ENCODE peak calls at places on chromosomes 11 and 22, in six cellular contexts. One of them, this sample, is unnamed.
A peak's percentile ranks its signal among the peaks of the same experiment; 100 is the strongest.

GRCh38 chr22:23833911-23834317 is 4.9 kb downstream of the DERL3 start:
- DNase-seq in SJSA1: no peak
- DNase-seq in breast epithelium: no peak
- DNase-seq in suprapubic skin: peak; percentile 72
- DNase-seq in H1: no peak
- DNase-seq in aorta: peak; percentile 54
- DNase-seq in this sample: no peak

GRCh38 chr22:46936378-46936916 is 174.0 kb downstream of the TBC1D22A start:
- DNase-seq in suprapubic skin: peak; percentile 71
- DNase-seq in aorta: no peak
- DNase-seq in H1: peak; percentile 37
- DNase-seq in SJSA1: no peak
- DNase-seq in breast epithelium: no peak
- DNase-seq in this sample: no peak

GRCh38 chr11:133713406-133713805 is 131.9 kb downstream of the SPATA19 start:
- DNase-seq in H1: no peak
- DNase-seq in aorta: no peak
- DNase-seq in SJSA1: no peak
- DNase-seq in breast epithelium: no peak
- DNase-seq in suprapubic skin: no peak
- DNase-seq in this sample: no peak

GRCh38 chr11:17921620-17922473 is 91.0 kb downstream of the SERGEF start:
- DNase-seq in H1: no peak
- DNase-seq in breast epithelium: no peak
- DNase-seq in SJSA1: no peak
- DNase-seq in aorta: no peak
- DNase-seq in suprapubic skin: no peak
- DNase-seq in this sample: no peak

GRCh38 chr22:31647921-31648320 is 14.1 kb downstream of the PISD start:
- DNase-seq in suprapubic skin: no peak
- DNase-seq in H1: no peak
- DNase-seq in aorta: no peak
- DNase-seq in breast epithelium: no peak
- DNase-seq in SJSA1: no peak
- DNase-seq in this sample: no peak

GRCh38 chr11:84673753-84674152 is 953.4 kb downstream of the DLG2 start:
- DNase-seq in breast epithelium: no peak
- DNase-seq in SJSA1: no peak
- DNase-seq in H1: no peak
- DNase-seq in aorta: no peak
- DNase-seq in suprapubic skin: no peak
- DNase-seq in this sample: no peak

GRCh38 chr11:748007-748359 is 719 bp downstream of the TALDO1 start:
- DNase-seq in SJSA1: peak; percentile 12
- DNase-seq in suprapubic skin: no peak
- DNase-seq in aorta: peak; percentile 60
- DNase-seq in breast epithelium: no peak
- DNase-seq in H1: no peak
- DNase-seq in this sample: no peak

GRCh38 chr22:17264321-17265052 is 45.3 kb upstream of the ADA2 start:
- DNase-seq in breast epithelium: no peak
- DNase-seq in suprapubic skin: no peak
- DNase-seq in H1: peak; percentile 72
- DNase-seq in SJSA1: no peak
- DNase-seq in aorta: no peak
- DNase-seq in this sample: no peak

GRCh38 chr11:57792870-57793269 is 31.3 kb downstream of the CTNND1 start:
- DNase-seq in suprapubic skin: no peak
- DNase-seq in SJSA1: no peak
- DNase-seq in breast epithelium: no peak
- DNase-seq in H1: no peak
- DNase-seq in aorta: no peak
- DNase-seq in this sample: no peak

GRCh38 chr11:22558638-22559037 is 67.0 kb downstream of the FANCF start:
- DNase-seq in aorta: no peak
- DNase-seq in H1: no peak
- DNase-seq in breast epithelium: no peak
- DNase-seq in SJSA1: no peak
- DNase-seq in suprapubic skin: no peak
- DNase-seq in this sample: no peak

GRCh38 chr11:102338479-102339010 is 8.5 kb upstream of the BIRC2 start:
- DNase-seq in aorta: no peak
- DNase-seq in H1: no peak
- DNase-seq in breast epithelium: no peak
- DNase-seq in SJSA1: no peak
- DNase-seq in suprapubic skin: no peak
- DNase-seq in this sample: no peak

GRCh38 chr11:16924462-16924825 is 89.8 kb downstream of the PLEKHA7 start:
- DNase-seq in H1: no peak
- DNase-seq in aorta: no peak
- DNase-seq in suprapubic skin: no peak
- DNase-seq in breast epithelium: no peak
- DNase-seq in SJSA1: no peak
- DNase-seq in this sample: no peak

GRCh38 chr22:49807780-49808708 is 19.6 kb downstream of the BRD1 start:
- DNase-seq in H1: no peak
- DNase-seq in SJSA1: no peak
- DNase-seq in breast epithelium: no peak
- DNase-seq in suprapubic skin: no peak
- DNase-seq in aorta: no peak
- DNase-seq in this sample: no peak

GRCh38 chr11:69250503-69251393 is 43.2 kb upstream of the MYEOV start:
- DNase-seq in suprapubic skin: peak; percentile 77
- DNase-seq in H1: no peak
- DNase-seq in breast epithelium: no peak
- DNase-seq in aorta: no peak
- DNase-seq in SJSA1: no peak
- DNase-seq in this sample: no peak

GRCh38 chr11:68997124-68997994 is 15.7 kb downstream of the MRGPRF start:
- DNase-seq in SJSA1: no peak
- DNase-seq in H1: no peak
- DNase-seq in breast epithelium: peak; percentile 47
- DNase-seq in suprapubic skin: peak; percentile 66
- DNase-seq in aorta: peak; percentile 32
- DNase-seq in this sample: no peak

GRCh38 chr11:73538381-73538872 is 59.5 kb downstream of the FAM168A start:
- DNase-seq in suprapubic skin: no peak
- DNase-seq in SJSA1: no peak
- DNase-seq in aorta: no peak
- DNase-seq in breast epithelium: no peak
- DNase-seq in H1: no peak
- DNase-seq in this sample: peak; percentile 22

GRCh38 chr22:17086750-17087149 is 1.9 kb downstream of the IL17RA start:
- DNase-seq in suprapubic skin: peak; percentile 76
- DNase-seq in breast epithelium: no peak
- DNase-seq in H1: no peak
- DNase-seq in aorta: no peak
- DNase-seq in SJSA1: no peak
- DNase-seq in this sample: no peak

GRCh38 chr11:121340010-121340580 is 47.5 kb downstream of the SC5D start:
- DNase-seq in breast epithelium: no peak
- DNase-seq in aorta: no peak
- DNase-seq in suprapubic skin: no peak
- DNase-seq in H1: no peak
- DNase-seq in SJSA1: no peak
- DNase-seq in this sample: no peak

GRCh38 chr11:6298605-6299004 is 21.7 kb downstream of the CAVIN3 start:
- DNase-seq in SJSA1: peak; percentile 4
- DNase-seq in H1: peak; percentile 81
- DNase-seq in aorta: peak; percentile 53
- DNase-seq in breast epithelium: no peak
- DNase-seq in suprapubic skin: no peak
- DNase-seq in this sample: no peak

GRCh38 chr11:32052218-32052617 is 38.7 kb upstream of the RCN1 start:
- DNase-seq in H1: peak; percentile 73
- DNase-seq in SJSA1: peak; percentile 33
- DNase-seq in aorta: peak; percentile 54
- DNase-seq in suprapubic skin: peak; percentile 79
- DNase-seq in breast epithelium: peak; percentile 53
- DNase-seq in this sample: no peak

GRCh38 chr11:57638811-57639320 is 10.8 kb downstream of the YPEL4 start:
- DNase-seq in suprapubic skin: no peak
- DNase-seq in H1: no peak
- DNase-seq in SJSA1: no peak
- DNase-seq in aorta: no peak
- DNase-seq in breast epithelium: no peak
- DNase-seq in this sample: no peak

GRCh38 chr11:124070906-124071621 is 29.9 kb upstream of the OR10G7 start:
- DNase-seq in suprapubic skin: no peak
- DNase-seq in aorta: peak; percentile 66
- DNase-seq in H1: peak; percentile 77
- DNase-seq in SJSA1: no peak
- DNase-seq in breast epithelium: peak; percentile 65
- DNase-seq in this sample: peak; percentile 52

GRCh38 chr11:11498195-11498594 is 123.6 kb downstream of the GALNT18 start:
- DNase-seq in aorta: no peak
- DNase-seq in H1: no peak
- DNase-seq in SJSA1: no peak
- DNase-seq in breast epithelium: no peak
- DNase-seq in suprapubic skin: no peak
- DNase-seq in this sample: no peak

GRCh38 chr11:21988477-21988876 is 204.4 kb upstream of the ANO5 start:
- DNase-seq in H1: no peak
- DNase-seq in aorta: no peak
- DNase-seq in SJSA1: no peak
- DNase-seq in breast epithelium: no peak
- DNase-seq in suprapubic skin: no peak
- DNase-seq in this sample: no peak

GRCh38 chr22:27620367-27621154 is 181.0 kb downstream of the MN1 start:
- DNase-seq in aorta: no peak
- DNase-seq in H1: no peak
- DNase-seq in breast epithelium: no peak
- DNase-seq in suprapubic skin: no peak
- DNase-seq in SJSA1: peak; percentile 53
- DNase-seq in this sample: no peak

GRCh38 chr11:57711414-57712255 is at the start of gene MED19:
- DNase-seq in suprapubic skin: peak; percentile 93
- DNase-seq in H1: peak; percentile 84
- DNase-seq in SJSA1: no peak
- DNase-seq in breast epithelium: peak; percentile 80
- DNase-seq in aorta: no peak
- DNase-seq in this sample: peak; percentile 89

GRCh38 chr11:86746509-86746908 is 53.8 kb upstream of the PRSS23 start:
- DNase-seq in SJSA1: no peak
- DNase-seq in H1: no peak
- DNase-seq in breast epithelium: no peak
- DNase-seq in aorta: no peak
- DNase-seq in suprapubic skin: no peak
- DNase-seq in this sample: no peak

GRCh38 chr22:20959578-20960461 is 7.2 kb upstream of the AIFM3 start:
- DNase-seq in breast epithelium: no peak
- DNase-seq in SJSA1: no peak
- DNase-seq in aorta: no peak
- DNase-seq in H1: no peak
- DNase-seq in suprapubic skin: no peak
- DNase-seq in this sample: no peak

GRCh38 chr11:14565845-14566244 is 45.7 kb upstream of the PSMA1 start:
- DNase-seq in breast epithelium: no peak
- DNase-seq in SJSA1: no peak
- DNase-seq in H1: no peak
- DNase-seq in aorta: no peak
- DNase-seq in suprapubic skin: no peak
- DNase-seq in this sample: no peak

GRCh38 chr11:95024958-95025357 is at the start of gene KDM4E:
- DNase-seq in breast epithelium: no peak
- DNase-seq in aorta: no peak
- DNase-seq in SJSA1: no peak
- DNase-seq in H1: no peak
- DNase-seq in suprapubic skin: no peak
- DNase-seq in this sample: no peak
- H3K27ac ChIP-seq in breast epithelium: no peak within 1 kb of the TSS
- H3K27ac ChIP-seq in aorta: no peak within 1 kb of the TSS
- H3K27ac ChIP-seq in SJSA1: no peak within 1 kb of the TSS
- H3K27ac ChIP-seq in H1: no peak within 1 kb of the TSS
- H3K27ac ChIP-seq in suprapubic skin: no peak within 1 kb of the TSS
- H3K27ac ChIP-seq in this sample: no peak within 1 kb of the TSS

DNA sequence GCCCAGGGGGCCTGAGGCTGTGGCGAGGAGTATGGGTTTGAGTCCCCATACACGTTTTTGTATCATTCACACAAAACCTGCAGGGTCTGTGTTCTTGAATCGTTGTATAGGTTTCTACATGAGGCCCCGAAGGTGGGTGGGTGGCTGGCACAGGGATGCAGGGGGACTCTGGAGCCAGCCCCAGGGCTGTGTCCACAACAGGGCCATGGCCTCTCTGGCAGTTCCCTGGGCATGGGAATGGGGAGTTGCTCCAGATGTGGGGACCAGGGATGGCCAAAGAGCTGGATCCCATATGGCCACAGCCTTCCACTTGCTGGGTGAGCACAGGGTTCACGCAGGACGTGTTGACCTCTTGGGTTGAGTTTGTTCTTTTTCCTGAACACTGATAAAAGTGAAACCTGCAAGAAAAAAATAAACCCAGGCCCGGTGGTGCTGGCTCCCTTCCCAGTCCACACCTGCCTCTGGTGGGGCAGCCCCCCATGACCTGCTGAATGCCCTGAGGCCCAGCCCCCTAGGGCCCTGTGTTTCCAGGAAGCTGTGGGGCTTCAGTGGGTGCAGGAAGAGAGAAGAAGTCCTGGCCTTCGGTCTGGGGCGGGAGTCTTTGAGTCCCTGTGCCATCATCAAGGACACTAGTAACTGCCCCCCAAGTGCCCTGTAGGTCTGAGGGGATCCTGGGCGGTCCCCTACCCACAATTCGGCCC is 16.1 kb downstream of the MYRF start:
- DNase-seq in breast epithelium: no peak
- DNase-seq in aorta: no peak
- DNase-seq in H1: no peak
- DNase-seq in SJSA1: no peak
- DNase-seq in suprapubic skin: no peak
- DNase-seq in this sample: no peak
- H3K4me1 ChIP-seq in breast epithelium: no peaks in the 10 kb centered on the region
- H3K4me1 ChIP-seq in aorta: no peaks in the 10 kb centered on the region
- H3K4me1 ChIP-seq in H1: peaks cover 21% of the 10 kb centered on the region
- H3K4me1 ChIP-seq in SJSA1: peaks cover 29% of the 10 kb centered on the region
- H3K4me1 ChIP-seq in suprapubic skin: no peaks in the 10 kb centered on the region
- H3K4me1 ChIP-seq in this sample: peaks cover 9% of the 10 kb centered on the region

DNA sequence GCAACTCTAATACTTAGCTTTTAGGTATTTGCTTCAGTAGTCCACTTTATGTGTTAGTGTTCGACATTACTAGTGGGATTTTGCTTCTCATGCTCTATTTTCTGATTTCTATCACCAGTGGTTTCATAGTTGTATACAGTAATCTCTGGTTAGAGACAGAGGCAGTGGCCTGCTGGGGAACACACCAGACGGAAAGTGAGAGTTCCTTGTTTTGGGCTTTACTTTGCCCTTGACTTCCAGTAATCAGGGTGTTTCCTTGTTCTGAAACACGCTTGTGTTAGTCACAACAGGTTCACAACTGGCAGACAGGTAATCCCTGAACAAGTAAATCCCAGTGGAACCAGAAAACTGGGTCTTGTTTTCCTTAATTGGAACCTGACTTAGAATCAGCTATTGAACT is 56.0 kb downstream of the PACS1 start:
- DNase-seq in H1: no peak
- DNase-seq in suprapubic skin: no peak
- DNase-seq in SJSA1: no peak
- DNase-seq in aorta: no peak
- DNase-seq in breast epithelium: no peak
- DNase-seq in this sample: no peak
- H3K4me3 ChIP-seq in H1: no peak overlapping the region
- H3K4me3 ChIP-seq in suprapubic skin: no peak overlapping the region
- H3K4me3 ChIP-seq in SJSA1: no peak overlapping the region
- H3K4me3 ChIP-seq in aorta: no peak overlapping the region
- H3K4me3 ChIP-seq in breast epithelium: no peak overlapping the region
- H3K4me3 ChIP-seq in this sample: no peak overlapping the region

GRCh38 chr11:65103476-65103875 is 7.5 kb downstream of the VPS51 start:
- DNase-seq in H1: no peak
- DNase-seq in SJSA1: no peak
- DNase-seq in breast epithelium: no peak
- DNase-seq in suprapubic skin: no peak
- DNase-seq in aorta: no peak
- DNase-seq in this sample: no peak
- H3K27ac ChIP-seq in H1: no peak overlapping the region
- H3K27ac ChIP-seq in SJSA1: no peak overlapping the region
- H3K27ac ChIP-seq in breast epithelium: peak overlapping the region; percentile 54
- H3K27ac ChIP-seq in suprapubic skin: peak overlapping the region; percentile 73
- H3K27ac ChIP-seq in aorta: no peak overlapping the region
- H3K27ac ChIP-seq in this sample: no peak overlapping the region